ENCODE peak calls at places on chromosomes 2 and 18, in nine cellular contexts. J is NCI-H345; L is mesothelial cell of epicardium; H is GM13976; S is sigmoid colon; Q is A172; T is activated CD8-positive, alpha-beta memory T cell treated with anti-CD3 and anti-CD28 coated beads for 1 hour; N is effector CD4-positive, alpha-beta T cell; W is amygdala. D is an unnamed sample.

GRCh38 chr2:177532567-177532966 is 140.0 kb downstream of the AGPS start:
- DNase-seq in J (no peak), L (no peak), H (no peak), S (no peak), Q (no peak), T (no peak), N (no peak), W (no peak), D (no peak)

GRCh38 chr2:152330235-152330866 is 4.6 kb upstream of the FMNL2 start:
- DNase-seq in J (no peak), L (no peak), H (no peak), S (no peak), Q (no peak), T (no peak), N (no peak), W (no peak), D (no peak)

GRCh38 chr2:23549821-23550535 is 165.0 kb downstream of the KLHL29 start:
- DNase-seq in J (peak), L (no peak), H (no peak), S (no peak), Q (no peak), T (no peak), N (no peak), W (no peak), D (no peak)

GRCh38 chr2:96265349-96265839 is 403 bp downstream of the TMEM127 start:
- DNase-seq in J (no peak), L (peak), H (peak), S (peak), Q (peak), T (peak), N (peak), W (peak), D (peak)

GRCh38 chr2:7165736-7166135 is 248.5 kb downstream of the RNF144A start:
- DNase-seq in J (no peak), L (no peak), H (no peak), S (no peak), Q (no peak), T (no peak), N (no peak), W (no peak), D (no peak)

GRCh38 chr18:48336332-48336731 is 72.9 kb downstream of the ZBTB7C start:
- DNase-seq in J (peak), L (no peak), H (no peak), S (no peak), Q (no peak), T (no peak), N (no peak), W (no peak), D (no peak)

GRCh38 chr2:197870137-197870536 is 65.7 kb downstream of the PLCL1 start:
- DNase-seq in J (no peak), L (no peak), H (no peak), S (no peak), Q (no peak), T (no peak), N (no peak), W (no peak), D (no peak)

GRCh38 chr2:151119377-151119776 is 142.3 kb downstream of the RBM43 start:
- DNase-seq in J (no peak), L (no peak), H (no peak), S (no peak), Q (no peak), T (no peak), N (no peak), W (no peak), D (no peak)

GRCh38 chr2:84022810-84023431 is 436.2 kb downstream of the SUCLG1 start:
- DNase-seq in J (peak), L (no peak), H (peak), S (no peak), Q (peak), T (no peak), N (no peak), W (no peak), D (peak)

GRCh38 chr2:9424447-9425164 is 1.2 kb downstream of the CPSF3 start:
- DNase-seq in J (peak), L (no peak), H (no peak), S (no peak), Q (no peak), T (no peak), N (no peak), W (no peak), D (no peak)

GRCh38 chr2:157746234-157746950 is 117.7 kb upstream of the ACVR1C start:
- DNase-seq in J (no peak), L (no peak), H (no peak), S (no peak), Q (no peak), T (no peak), N (no peak), W (no peak), D (no peak)

GRCh38 chr2:241963223-241963622 is 93.7 kb downstream of the RTP5 start:
- DNase-seq in J (no peak), L (no peak), H (no peak), S (no peak), Q (no peak), T (no peak), N (no peak), W (no peak), D (no peak)

GRCh38 chr2:65495250-65495649 is 62.9 kb upstream of the SPRED2 start:
- DNase-seq in J (no peak), L (no peak), H (no peak), S (no peak), Q (no peak), T (no peak), N (no peak), W (no peak), D (no peak)

GRCh38 chr2:232353660-232354059 is 24.9 kb upstream of the ALPP start:
- DNase-seq in J (no peak), L (no peak), H (no peak), S (peak), Q (no peak), T (no peak), N (no peak), W (no peak), D (no peak)

GRCh38 chr2:11017921-11018320 is 106.2 kb downstream of the KCNF1 start:
- DNase-seq in J (no peak), L (no peak), H (no peak), S (no peak), Q (no peak), T (no peak), N (no peak), W (no peak), D (no peak)

GRCh38 chr2:60445684-60446184 is 107.7 kb downstream of the BCL11A start:
- DNase-seq in J (no peak), L (no peak), H (no peak), S (no peak), Q (no peak), T (no peak), N (no peak), W (no peak), D (no peak)

GRCh38 chr2:199136681-199137080 is 321.1 kb downstream of the SATB2 start:
- DNase-seq in J (no peak), L (no peak), H (no peak), S (no peak), Q (peak), T (no peak), N (no peak), W (no peak), D (peak)

GRCh38 chr2:11121823-11122155 is 33.5 kb upstream of the SLC66A3 start:
- DNase-seq in J (no peak), L (no peak), H (no peak), S (no peak), Q (no peak), T (no peak), N (no peak), W (no peak), D (no peak)

GRCh38 chr2:118047273-118047898 is 33.5 kb upstream of the CCDC93 start:
- DNase-seq in J (no peak), L (no peak), H (no peak), S (no peak), Q (peak), T (no peak), N (no peak), W (no peak), D (no peak)

GRCh38 chr2:96730212-96730611 is 9.7 kb downstream of the LMAN2L start:
- DNase-seq in J (no peak), L (no peak), H (no peak), S (no peak), Q (no peak), T (no peak), N (no peak), W (no peak), D (no peak)